ENCODE peak calls at places on chromosomes 7 and 10, in seven cellular contexts. S, G, D, Q, T, X and P are unnamed samples. For H3K4me1, the result is how much of the 10 kb centered on the place peaks cover.

GRCh38 chr7:153301908-153302307 is 542.4 kb downstream of the ACTR3B start:
- DNase-seq in S (no peak), G (no peak), D (no peak), Q (no peak), T (no peak), X (peak), P (no peak)

GRCh38 chr10:57919864-57920263 is 347.8 kb downstream of the IPMK start:
- DNase-seq in S (no peak), G (no peak), D (no peak), Q (no peak), T (no peak), X (no peak), P (no peak)

GRCh38 chr10:12934777-12935176 is 66.7 kb downstream of the CCDC3 start:
- DNase-seq in S (no peak), G (no peak), D (no peak), Q (peak), T (peak), X (no peak), P (peak)

GRCh38 chr10:77837925-77838595 is 88.5 kb downstream of the DLG5 start:
- DNase-seq in S (no peak), G (no peak), D (no peak), Q (no peak), T (no peak), X (peak), P (no peak)

GRCh38 chr7:96238474-96238873 is 83.4 kb downstream of the SLC25A13 start:
- DNase-seq in S (no peak), G (no peak), D (no peak), Q (no peak), T (no peak), X (no peak), P (no peak)

GRCh38 chr7:151663382-151664100 is 143.8 kb upstream of the RHEB start:
- DNase-seq in S (no peak), G (no peak), D (no peak), Q (no peak), T (no peak), X (no peak), P (no peak)

GRCh38 chr10:131972474-131973071 is 9.2 kb downstream of the BNIP3 start:
- DNase-seq in S (no peak), G (no peak), D (no peak), Q (peak), T (no peak), X (no peak), P (peak)

GRCh38 chr10:26881600-26882331 is 21.0 kb upstream of the ABI1 start:
- DNase-seq in S (no peak), G (peak), D (no peak), Q (peak), T (peak), X (peak), P (peak)

GRCh38 chr7:158812684-158813083 is 16.6 kb downstream of the ESYT2 start:
- DNase-seq in S (no peak), G (no peak), D (no peak), Q (no peak), T (no peak), X (no peak), P (no peak)

GRCh38 chr7:157466473-157467261 is 129.9 kb downstream of the DNAJB6 start:
- DNase-seq in S (no peak), G (no peak), D (peak), Q (no peak), T (no peak), X (no peak), P (no peak)

GRCh38 chr10:5615263-5615820 is 51.1 kb downstream of the ASB13 start:
- DNase-seq in S (no peak), G (no peak), D (no peak), Q (no peak), T (no peak), X (no peak), P (no peak)

GRCh38 chr10:72027498-72027897 is 60.9 kb downstream of the SPOCK2 start:
- DNase-seq in S (no peak), G (no peak), D (no peak), Q (peak), T (peak), X (no peak), P (peak)

GRCh38 chr10:72025832-72026231 is 61.6 kb downstream of the CHST3 start:
- DNase-seq in S (no peak), G (no peak), D (no peak), Q (no peak), T (no peak), X (no peak), P (no peak)

GRCh38 chr10:72024596-72024995 is 60.4 kb downstream of the CHST3 start:
- DNase-seq in S (no peak), G (no peak), D (no peak), Q (no peak), T (no peak), X (no peak), P (no peak)

GRCh38 chr10:72026251-72026650 is 62.1 kb downstream of the CHST3 start:
- DNase-seq in S (no peak), G (no peak), D (no peak), Q (peak), T (no peak), X (no peak), P (no peak)

GRCh38 chr10:72025400-72025799 is 61.2 kb downstream of the CHST3 start:
- DNase-seq in S (no peak), G (no peak), D (no peak), Q (no peak), T (no peak), X (no peak), P (no peak)
- H3K27ac ChIP-seq in S (no peak), G (no peak), D (no peak), Q (no peak), T (no peak), X (no peak), P (no peak)

DNA sequence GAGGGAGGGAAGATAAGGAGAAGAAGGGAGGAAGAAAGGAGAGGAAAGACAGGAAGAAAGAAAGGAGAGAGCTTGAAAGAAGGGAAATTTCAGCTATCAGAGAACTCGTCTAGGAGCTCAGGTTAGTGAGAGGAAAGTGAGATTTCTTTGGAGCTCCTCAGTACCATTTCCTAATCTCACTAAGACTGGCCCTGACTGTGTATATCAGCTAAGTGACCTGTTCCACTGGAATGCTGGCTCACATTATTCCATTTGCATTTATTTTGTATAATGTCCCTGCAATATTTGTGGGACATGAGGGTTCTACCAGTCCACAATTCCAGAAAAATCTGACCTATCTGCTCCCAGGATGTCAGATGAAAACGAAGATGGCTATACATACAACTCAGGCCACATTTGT is 114.7 kb upstream of the CELF2 start:
- DNase-seq in S (no peak), G (no peak), D (no peak), Q (peak), T (no peak), X (no peak), P (no peak)
- H3K4ac ChIP-seq in S (no peak), G (no peak), D (no peak), Q (no peak), T (no peak), X (no peak), P (no peak)

GRCh38 chr7:1101580-1102431 is 13.9 kb downstream of the GPER1 start:
- DNase-seq in S (no peak), G (no peak), D (no peak), Q (no peak), T (no peak), X (no peak), P (no peak)

GRCh38 chr7:1105189-1105588 is 17.3 kb downstream of the GPER1 start:
- DNase-seq in S (no peak), G (no peak), D (no peak), Q (no peak), T (no peak), X (no peak), P (no peak)

GRCh38 chr7:1104514-1105179 is 16.7 kb downstream of the GPER1 start:
- DNase-seq in S (no peak), G (no peak), D (no peak), Q (no peak), T (no peak), X (no peak), P (no peak)

GRCh38 chr7:1103789-1104513 is 16.0 kb downstream of the GPER1 start:
- DNase-seq in S (no peak), G (no peak), D (no peak), Q (no peak), T (no peak), X (no peak), P (no peak)

GRCh38 chr7:1103009-1103788 is 15.3 kb downstream of the GPER1 start:
- DNase-seq in S (no peak), G (no peak), D (no peak), Q (no peak), T (no peak), X (no peak), P (no peak)
- H3K4me1 ChIP-seq in S (under half), G (under half), D (under half), Q (under half), T (under half), X (under half), P (under half)

GRCh38 chr10:16945566-16945965 is 128.3 kb upstream of the RSU1 start:
- DNase-seq in S (no peak), G (peak), D (no peak), Q (no peak), T (peak), X (no peak), P (no peak)
- H3K27ac ChIP-seq in S (no peak), G (no peak), D (no peak), Q (no peak), T (no peak), X (no peak), P (no peak)

DNA sequence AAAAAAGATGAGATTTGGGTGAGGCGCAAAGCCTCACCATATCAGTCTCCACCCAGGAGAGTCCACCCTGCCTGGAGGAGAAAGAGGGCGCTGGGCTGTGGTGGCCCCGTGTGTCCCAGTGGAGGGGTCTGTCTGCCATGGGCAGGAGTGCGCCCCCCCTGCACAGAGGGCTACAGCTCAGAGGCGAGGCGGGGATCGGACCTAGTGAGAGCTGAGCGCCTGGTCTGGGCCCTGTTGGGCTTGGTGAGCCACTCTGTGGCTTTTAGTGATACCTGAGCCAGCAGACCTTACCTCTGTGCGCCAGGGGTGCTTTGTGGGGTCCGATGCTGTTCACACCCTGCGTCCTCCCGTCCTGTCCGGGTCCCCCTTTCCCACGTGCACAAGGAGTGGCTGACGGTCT is 25.9 kb upstream of the GNA12 start:
- DNase-seq in S (no peak), G (no peak), D (no peak), Q (no peak), T (no peak), X (no peak), P (no peak)
- H3K4ac ChIP-seq in S (no peak), G (no peak), D (no peak), Q (no peak), T (no peak), X (no peak), P (no peak)